ENCODE peak calls at places on chromosome 16, in five cellular contexts. R, H, W, P and S are unnamed samples.
A peak's percentile ranks its signal among the peaks of the same experiment; 100 is the strongest.

GRCh38 chr16:48392407-48392806 is 7.2 kb upstream of the SIAH1 start:
- DNase-seq in R (no peak), H (no peak), W (no peak), P (no peak), S (no peak)

GRCh38 chr16:74607967-74608356 is 1.0 kb upstream of the GLG1 start:
- DNase-seq in P (no peak), H (no peak), W (no peak), R (no peak), S (no peak)

GRCh38 chr16:17313085-17313611 is 157.6 kb downstream of the XYLT1 start:
- DNase-seq in H (no peak), P (peak; percentile 33), R (peak; percentile 98), W (no peak), S (no peak)

GRCh38 chr16:28844226-28844885 is 1.8 kb downstream of the TUFM start:
- DNase-seq in R (no peak), H (no peak), W (no peak), P (no peak), S (no peak)

GRCh38 chr16:89918453-89919347 is at the start of gene MC1R:
- DNase-seq in H (no peak), R (no peak), W (peak; percentile 67), P (no peak), S (peak; percentile 72)

GRCh38 chr16:3020247-3020603 is at the start of gene TNFRSF12A:
- DNase-seq in P (peak; percentile 47), R (peak; percentile 83), W (peak; percentile 82), H (no peak), S (no peak)

GRCh38 chr16:19882641-19883040 is 2.0 kb downstream of the GPRC5B start:
- DNase-seq in H (no peak), R (no peak), W (no peak), P (no peak), S (no peak)

GRCh38 chr16:29744541-29745101 is 1.2 kb downstream of the C16orf54 start:
- DNase-seq in W (no peak), R (no peak), P (no peak), H (no peak), S (no peak)

GRCh38 chr16:87133112-87133850 is 183.9 kb downstream of the C16orf95 start:
- DNase-seq in W (no peak), P (no peak), H (no peak), R (peak; percentile 36), S (no peak)

GRCh38 chr16:19135896-19136438 is 22.2 kb downstream of the ITPRIPL2 start:
- DNase-seq in R (peak; percentile 70), P (no peak), H (no peak), W (peak; percentile 83), S (peak; percentile 68)

GRCh38 chr16:2447920-2448583 is 11.9 kb upstream of the TEDC2 start:
- DNase-seq in W (no peak), H (no peak), P (no peak), R (no peak), S (no peak)

GRCh38 chr16:87897563-87898505 is 28.5 kb upstream of the SLC7A5 start:
- DNase-seq in P (no peak), W (no peak), H (no peak), R (no peak), S (no peak)

GRCh38 chr16:74627506-74628220 is 20.7 kb upstream of the GLG1 start:
- DNase-seq in R (no peak), H (no peak), W (no peak), P (no peak), S (no peak)

GRCh38 chr16:72195609-72196008 is 23.7 kb upstream of the PMFBP1 start:
- DNase-seq in W (no peak), H (no peak), P (no peak), R (no peak), S (no peak)
- TF ChIP-seq EP300 in W (no peak), H (no peak), P (no peak), R (no peak), S (no peak)

GRCh38 chr16:559021-559380 is 1.2 kb upstream of the PRR35 start:
- DNase-seq in P (no peak), W (no peak), H (no peak), R (no peak), S (no peak)
- TF ChIP-seq EP300 in P (no peak), W (no peak), H (no peak), R (no peak), S (no peak)

DNA sequence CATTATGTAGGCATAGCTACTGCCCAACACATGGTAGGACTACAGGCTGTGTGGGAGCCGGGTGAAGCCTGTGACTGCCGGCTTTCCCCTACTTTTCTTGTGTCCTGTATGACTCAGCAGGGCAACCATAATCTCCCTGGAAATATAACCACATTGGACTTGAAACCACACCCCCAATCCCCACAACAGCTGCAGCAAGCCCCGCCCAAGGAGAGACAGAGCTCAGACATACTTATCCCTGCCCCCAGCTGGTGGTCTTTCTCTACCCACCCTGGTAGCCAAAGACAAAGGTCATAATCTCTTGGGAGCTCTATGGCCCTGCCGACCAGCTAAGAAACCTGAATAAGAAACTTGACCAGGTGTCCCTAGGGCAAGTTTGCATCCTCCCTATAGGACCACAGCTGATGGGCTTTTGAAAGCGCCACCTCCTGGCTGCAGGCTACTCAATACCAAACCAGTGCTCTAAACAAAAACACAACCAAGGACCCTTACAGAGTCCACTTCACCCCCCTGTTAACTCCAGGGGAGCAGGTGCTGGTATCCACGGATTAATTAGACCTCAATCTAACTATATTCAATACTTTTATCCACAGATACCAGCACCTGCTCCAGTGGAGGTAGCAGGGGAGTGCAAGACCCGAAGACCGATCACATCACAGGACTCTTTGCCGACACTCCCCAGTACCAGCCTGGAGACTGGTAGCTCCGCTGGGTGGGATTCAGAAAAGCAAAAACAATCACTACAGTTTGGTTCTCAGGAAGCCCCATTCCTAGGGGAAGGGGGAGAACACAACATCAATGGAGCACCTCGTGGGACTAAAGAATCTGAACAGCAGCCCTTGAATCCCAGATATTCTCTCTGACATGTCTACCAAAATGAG is 91.2 kb downstream of the IRX5 start:
- DNase-seq in W (peak; percentile 68), R (no peak), H (no peak), P (no peak), S (no peak)
- TF ChIP-seq EP300 in W (no peak), R (no peak), H (no peak), P (no peak), S (no peak)

DNA sequence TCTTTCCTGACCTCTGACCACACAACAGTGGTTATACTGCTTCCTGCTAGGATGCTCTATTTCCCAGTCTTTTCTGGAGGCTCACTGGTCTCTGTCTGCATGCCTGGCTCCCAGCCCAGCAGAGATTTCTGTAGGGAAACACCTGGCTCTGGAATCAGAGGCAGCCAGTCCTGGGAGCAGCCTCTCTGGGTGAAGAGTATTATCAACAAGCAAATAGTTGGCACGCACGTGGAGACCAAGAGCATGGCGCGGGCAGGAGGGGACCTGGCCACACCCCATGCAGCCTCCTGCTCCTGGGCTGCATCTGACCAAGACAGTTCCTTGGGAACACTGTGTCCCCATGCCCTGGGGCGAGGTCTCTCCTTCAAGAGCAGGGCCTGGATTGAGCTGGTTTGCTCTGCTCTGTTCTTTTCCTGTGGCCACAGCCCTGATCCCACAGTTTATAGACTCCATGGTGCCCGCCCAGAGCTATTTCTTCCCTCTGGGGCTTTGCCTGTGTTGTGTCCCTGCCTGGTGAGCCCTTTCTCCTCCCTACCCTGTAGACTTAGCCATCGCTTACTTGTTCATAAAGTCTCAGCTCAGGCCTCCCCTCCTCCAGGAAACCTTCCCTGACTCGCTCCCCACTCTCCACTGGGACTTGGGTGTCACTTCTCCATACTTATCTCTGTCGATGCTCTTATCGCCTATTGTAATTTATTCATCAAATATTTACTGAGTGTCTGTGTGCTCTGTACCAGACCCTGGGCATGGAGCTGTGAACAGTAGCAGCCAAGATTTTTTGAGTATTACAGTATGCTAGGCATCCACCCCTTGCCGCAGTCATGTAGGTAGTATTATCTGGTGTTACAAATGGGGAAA is 60.6 kb downstream of the SCNN1B start:
- DNase-seq in W (peak; percentile 76), P (peak; percentile 20), R (peak; percentile 86), H (no peak), S (peak; percentile 76)
- TF ChIP-seq EP300 in W (no peak), P (no peak), R (peak; percentile 44), H (no peak), S (no peak)

GRCh38 chr16:27273330-27273669 is 4.7 kb upstream of the NSMCE1 start:
- DNase-seq in W (no peak), H (no peak), P (no peak), R (no peak), S (no peak)

GRCh38 chr16:27270389-27270788 is 1.8 kb upstream of the NSMCE1 start:
- DNase-seq in H (no peak), P (no peak), W (no peak), R (no peak), S (no peak)

GRCh38 chr16:27272076-27272475 is 3.5 kb upstream of the NSMCE1 start:
- DNase-seq in H (no peak), P (no peak), R (no peak), W (no peak), S (no peak)

GRCh38 chr16:27275394-27275793 is 6.8 kb upstream of the NSMCE1 start:
- DNase-seq in W (no peak), R (no peak), H (no peak), P (no peak), S (no peak)

DNA sequence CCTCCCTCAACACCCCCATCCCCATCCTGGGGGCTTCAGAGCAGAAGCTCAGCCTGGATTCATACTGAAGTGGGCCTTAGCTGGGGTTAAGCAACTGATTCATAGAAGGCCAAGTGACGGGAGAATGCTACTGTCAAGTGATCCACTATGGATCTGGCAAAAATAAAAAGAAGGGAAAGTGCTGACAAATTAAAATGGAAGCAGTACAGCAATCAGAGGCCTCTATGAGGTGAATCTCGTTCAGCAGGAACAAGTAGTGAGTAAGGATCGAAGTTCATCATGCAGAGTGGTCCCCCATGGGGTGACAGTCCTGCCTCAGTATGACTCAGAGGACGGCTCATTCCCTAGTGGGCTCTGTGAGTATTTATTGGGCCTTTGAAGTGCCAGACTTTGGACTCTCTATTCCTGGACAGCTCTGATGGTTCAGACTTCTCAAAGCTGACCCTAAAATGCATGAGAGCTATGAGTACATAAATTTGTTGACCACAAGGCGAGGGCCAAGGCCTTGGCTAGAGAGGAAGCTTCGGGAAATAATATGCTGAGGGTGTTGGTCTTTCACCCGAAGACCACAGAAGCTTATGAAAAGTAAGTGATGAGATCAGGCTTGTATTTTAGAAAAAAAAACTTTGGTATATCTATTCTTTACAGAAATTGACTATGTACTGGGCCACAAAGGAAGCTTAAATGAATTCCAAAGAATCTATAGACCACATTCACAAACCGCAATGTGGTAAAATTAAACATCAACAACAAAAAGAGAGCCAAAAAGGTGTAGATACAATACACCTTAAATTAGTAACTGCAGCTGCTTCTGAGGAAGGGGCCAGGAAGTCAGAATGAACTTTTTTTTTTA is 5.3 kb upstream of the NSMCE1 start:
- DNase-seq in W (peak; percentile 87), P (no peak), H (no peak), R (no peak), S (no peak)
- TF ChIP-seq EP300 in W (no peak), P (no peak), H (peak; percentile 17), R (no peak), S (no peak)

DNA sequence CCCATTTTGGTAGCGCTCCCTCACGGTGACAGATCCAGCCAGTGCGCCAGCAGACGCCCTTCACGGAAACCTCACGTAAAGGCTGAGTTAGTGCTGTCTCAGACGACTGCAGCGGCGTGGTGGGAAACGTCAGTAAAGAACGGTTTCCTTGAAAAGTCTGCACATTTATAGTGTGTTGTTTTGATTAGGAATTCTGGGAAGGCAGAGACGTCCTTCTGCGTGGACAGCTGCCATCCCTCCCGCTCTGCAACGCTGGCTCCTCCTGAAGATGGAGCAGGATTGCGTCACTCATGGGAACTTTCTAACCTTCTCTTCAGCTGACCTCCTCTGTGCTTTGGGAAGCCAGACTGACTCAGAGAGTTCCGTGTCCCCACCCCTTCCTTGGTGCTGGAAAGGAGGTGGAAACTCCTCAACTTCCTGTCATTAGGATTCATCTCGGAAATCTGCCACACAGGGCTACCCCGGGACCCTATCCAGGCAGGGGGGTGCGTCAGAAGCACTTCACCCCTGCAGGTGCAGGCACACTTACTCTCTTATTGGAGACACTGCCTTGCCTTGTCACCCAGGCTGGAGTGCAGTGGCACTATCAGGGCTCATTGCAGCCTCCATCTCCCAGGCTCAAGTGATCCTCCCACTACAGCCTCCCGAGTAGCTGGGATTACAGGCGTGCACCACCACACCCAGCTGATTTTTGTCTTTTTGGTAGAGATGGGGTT is 24.3 kb upstream of the CRISPLD2 start:
- DNase-seq in R (peak; percentile 97), H (no peak), P (peak; percentile 64), W (no peak), S (peak; percentile 84)
- TF ChIP-seq EP300 in R (peak; percentile 98), H (no peak), P (peak; percentile 92), W (no peak), S (peak; percentile 89)